ENCODE peak calls at places on chromosomes 16 and 17, in seven cellular contexts. M, J, F, B, X, E and H are unnamed samples.

GRCh38 chr16:85832578-85833539 is 33.4 kb downstream of the COX4I1 start:
- DNase-seq in M (peak; percentile 48), X (no peak), F (no peak), B (no peak), E (no peak), J (no peak), H (no peak)

GRCh38 chr17:82056729-82057621 is 5.3 kb downstream of the GPS1 start:
- DNase-seq in X (no peak), F (no peak), E (no peak), B (no peak), M (no peak), J (no peak), H (no peak)

GRCh38 chr16:50711862-50712567 is 18.6 kb downstream of the NOD2 start:
- DNase-seq in J (no peak), M (no peak), X (no peak), F (peak; percentile 81), E (no peak), B (peak; percentile 68), H (no peak)

GRCh38 chr16:12176051-12176450 is 199.5 kb downstream of the SNX29 start:
- DNase-seq in M (no peak), E (no peak), J (no peak), F (no peak), B (no peak), X (no peak), H (peak; percentile 37)

GRCh38 chr16:48001306-48001885 is 154.4 kb downstream of the ABCC12 start:
- DNase-seq in F (no peak), B (no peak), M (no peak), E (no peak), X (no peak), J (no peak), H (no peak)

GRCh38 chr17:46977750-46978488 is 1.1 kb downstream of the RPRML start:
- DNase-seq in X (no peak), B (no peak), M (no peak), J (no peak), F (no peak), E (no peak), H (no peak)

GRCh38 chr17:82244413-82245140 is 15.7 kb downstream of the SLC16A3 start:
- DNase-seq in E (peak; percentile 47), M (peak; percentile 66), B (no peak), X (peak; percentile 54), J (peak; percentile 44), F (peak; percentile 23), H (peak; percentile 53)

GRCh38 chr16:50839920-50840729 is 98.2 kb downstream of the CYLD start:
- DNase-seq in J (no peak), X (no peak), E (no peak), M (peak; percentile 19), B (no peak), F (no peak), H (no peak)

GRCh38 chr16:82169861-82170845 is at the start of gene MPHOSPH6:
- DNase-seq in M (peak; percentile 95), F (peak; percentile 81), J (peak; percentile 98), B (peak; percentile 93), E (peak; percentile 84), X (peak; percentile 94), H (peak; percentile 90)

GRCh38 chr16:29745853-29746345 is at the start of gene C16orf54:
- DNase-seq in E (no peak), F (no peak), B (peak; percentile 63), X (no peak), J (no peak), M (peak; percentile 99), H (no peak)